ENCODE peak calls at places on chromosomes 16 and 17, in six cellular contexts. Y is IMR-90; J is right cardiac atrium; G is testis; W is CD4-positive, alpha-beta memory T cell; A is small intestine. K is an unnamed sample.

GRCh38 chr17:78484300-78485159 is 92.7 kb downstream of the DNAH17 start:
- DNase-seq in Y (no peak), J (peak; percentile 71), G (peak; percentile 44), W (peak; percentile 53), A (peak; percentile 41), K (peak; percentile 55)

GRCh38 chr16:27963471-27963965 is 100.0 kb downstream of the GSG1L start:
- DNase-seq in Y (no peak), J (no peak), G (no peak), W (no peak), A (no peak), K (no peak)

GRCh38 chr17:49318438-49318965 is 43.5 kb downstream of the ZNF652 start:
- DNase-seq in Y (no peak), J (no peak), G (no peak), W (no peak), A (no peak), K (no peak)

GRCh38 chr17:45324336-45324735 is 7.5 kb upstream of the MAP3K14 start:
- DNase-seq in Y (no peak), J (no peak), G (no peak), W (no peak), A (no peak), K (no peak)

GRCh38 chr17:63519972-63520882 is 2.9 kb upstream of the KCNH6 start:
- DNase-seq in Y (no peak), J (no peak), G (no peak), W (no peak), A (peak; percentile 92), K (no peak)

GRCh38 chr16:69077251-69077650 is 28.2 kb upstream of the HAS3 start:
- DNase-seq in Y (peak; percentile 38), J (no peak), G (no peak), W (no peak), A (no peak), K (no peak)

GRCh38 chr17:49290690-49291326 is 60.2 kb upstream of the PHOSPHO1 start:
- DNase-seq in Y (peak; percentile 42), J (no peak), G (peak; percentile 61), W (peak; percentile 4), A (peak; percentile 25), K (peak; percentile 5)

GRCh38 chr17:77540531-77540930 is 399.8 kb downstream of the SEC14L1 start:
- DNase-seq in Y (no peak), J (peak; percentile 25), G (no peak), W (no peak), A (peak; percentile 6), K (no peak)

GRCh38 chr17:49076575-49077384 is 55.8 kb upstream of the B4GALNT2 start:
- DNase-seq in Y (peak; percentile 90), J (no peak), G (no peak), W (no peak), A (no peak), K (no peak)

GRCh38 chr17:65277576-65277975 is 140.4 kb downstream of the RGS9 start:
- DNase-seq in Y (peak; percentile 13), J (no peak), G (no peak), W (no peak), A (no peak), K (no peak)

GRCh38 chr16:86886651-86887050 is 308.3 kb downstream of the FOXL1 start:
- DNase-seq in Y (peak; percentile 41), J (no peak), G (no peak), W (no peak), A (no peak), K (no peak)

GRCh38 chr17:16927641-16928321 is 44.1 kb downstream of the TNFRSF13B start:
- DNase-seq in Y (no peak), J (no peak), G (no peak), W (no peak), A (no peak), K (no peak)

GRCh38 chr16:67563708-67564468 is 1.6 kb downstream of the CTCF start:
- DNase-seq in Y (peak; percentile 88), J (peak; percentile 60), G (no peak), W (peak; percentile 49), A (peak; percentile 63), K (peak; percentile 68)

GRCh38 chr16:68839831-68840230 is 3.5 kb upstream of the TANGO6 start:
- DNase-seq in Y (no peak), J (no peak), G (no peak), W (no peak), A (no peak), K (no peak)

GRCh38 chr16:54286330-54287017 is at the start of gene IRX3:
- DNase-seq in Y (peak; percentile 4), J (peak; percentile 93), G (peak; percentile 54), W (no peak), A (no peak), K (no peak)

GRCh38 chr17:79814966-79815835 is 18.3 kb upstream of the CBX8 start:
- DNase-seq in Y (no peak), J (peak; percentile 80), G (no peak), W (no peak), A (no peak), K (no peak)

GRCh38 chr17:4806420-4806769 is 557 bp upstream of the PLD2 start:
- DNase-seq in Y (no peak), J (no peak), G (no peak), W (no peak), A (peak; percentile 17), K (no peak)

GRCh38 chr17:9436629-9437028 is 139.0 kb downstream of the STX8 start:
- DNase-seq in Y (no peak), J (no peak), G (no peak), W (no peak), A (no peak), K (no peak)

GRCh38 chr17:82325286-82326180 is 8.0 kb downstream of the SECTM1 start:
- DNase-seq in Y (no peak), J (peak; percentile 59), G (no peak), W (no peak), A (no peak), K (no peak)

GRCh38 chr17:82832411-82832810 is 7.4 kb downstream of the ZNF750 start:
- DNase-seq in Y (no peak), J (no peak), G (no peak), W (no peak), A (no peak), K (no peak)

GRCh38 chr17:62062936-62063335 is 2.1 kb downstream of the MED13 start:
- DNase-seq in Y (no peak), J (no peak), G (no peak), W (no peak), A (no peak), K (no peak)

GRCh38 chr17:62059394-62059793 is 5.7 kb downstream of the MED13 start:
- DNase-seq in Y (no peak), J (no peak), G (no peak), W (no peak), A (no peak), K (no peak)

GRCh38 chr17:62062313-62062712 is 2.8 kb downstream of the MED13 start:
- DNase-seq in Y (peak; percentile 31), J (no peak), G (no peak), W (no peak), A (no peak), K (no peak)

GRCh38 chr17:62057696-62058095 is 7.4 kb downstream of the MED13 start:
- DNase-seq in Y (peak; percentile 35), J (no peak), G (no peak), W (no peak), A (no peak), K (no peak)

GRCh38 chr17:62058611-62059010 is 6.5 kb downstream of the MED13 start:
- DNase-seq in Y (no peak), J (no peak), G (no peak), W (no peak), A (no peak), K (no peak)
- H3K4me1 ChIP-seq in Y (peaks cover 10% of the 10 kb centered on the region), J (peaks cover 3% of the 10 kb centered on the region), G (peaks cover 30% of the 10 kb centered on the region), W (peaks cover 76% of the 10 kb centered on the region), A (peaks cover 4% of the 10 kb centered on the region), K (peaks cover 54% of the 10 kb centered on the region)

GRCh38 chr17:39822051-39822450 is 42.1 kb downstream of the IKZF3 start:
- DNase-seq in Y (no peak), J (no peak), G (no peak), W (no peak), A (no peak), K (no peak)
- H3K4me1 ChIP-seq in Y (no peaks in the 10 kb centered on the region), J (no peaks in the 10 kb centered on the region), G (no peaks in the 10 kb centered on the region), W (peaks cover 51% of the 10 kb centered on the region), A (peaks cover 3% of the 10 kb centered on the region), K (peaks cover 33% of the 10 kb centered on the region)

GRCh38 chr17:29242051-29242450 is 4.6 kb upstream of the CRYBA1 start:
- DNase-seq in Y (no peak), J (no peak), G (no peak), W (no peak), A (no peak), K (no peak)
- H3K4me1 ChIP-seq in Y (peaks cover 25% of the 10 kb centered on the region), J (no peaks in the 10 kb centered on the region), G (no peaks in the 10 kb centered on the region), W (no peaks in the 10 kb centered on the region), A (no peaks in the 10 kb centered on the region), K (no peaks in the 10 kb centered on the region)

DNA sequence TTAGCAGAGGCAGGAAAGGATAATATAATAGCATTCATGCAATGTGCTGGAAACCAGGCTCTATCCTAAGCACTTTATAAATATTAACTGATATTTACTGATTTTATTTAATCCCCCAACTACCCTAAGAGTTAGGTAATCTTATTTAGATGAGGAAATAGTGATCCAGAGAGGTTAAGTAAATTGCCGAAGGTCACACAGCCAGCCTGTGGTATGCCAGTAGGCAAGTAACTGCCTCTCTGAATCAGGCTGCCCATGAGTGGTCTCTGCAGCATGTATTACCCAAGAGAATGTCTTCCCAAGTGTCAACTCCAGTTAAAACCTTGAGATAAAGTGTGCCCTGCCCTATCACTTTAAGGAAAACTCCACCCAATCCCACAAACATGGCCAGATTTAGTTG is 25.3 kb upstream of the LYRM9 start:
- DNase-seq in Y (no peak), J (no peak), G (no peak), W (no peak), A (no peak), K (no peak)
- H3K4me1 ChIP-seq in Y (no peaks in the 10 kb centered on the region), J (no peaks in the 10 kb centered on the region), G (peaks cover 4% of the 10 kb centered on the region), W (no peaks in the 10 kb centered on the region), A (no peaks in the 10 kb centered on the region), K (no peaks in the 10 kb centered on the region)